ENCODE peak calls at places on chromosomes 16 and 17, in eight cellular contexts. S is left ventricle myocardium inferior, P is mucosa of descending colon, B is cardiac fibroblast, Z is GM23338, D is glutamatergic neuron, O is foreskin fibroblast, G is T follicular helper cell. F is an unnamed sample.

GRCh38 chr16:30519120-30520049 is 7.0 kb downstream of the ZNF768 start:
- DNase-seq in G (no peak), Z (no peak), P (no peak), D (no peak), S (no peak), O (no peak), B (no peak), F (no peak)

GRCh38 chr17:2244545-2245525 is 58.8 kb downstream of the SMG6 start:
- DNase-seq in O (peak), B (peak), D (peak), P (peak), S (peak), G (peak), Z (peak), F (peak)

GRCh38 chr17:64788286-64789060 is 126.4 kb upstream of the SMURF2 start:
- DNase-seq in Z (no peak), P (no peak), G (no peak), B (no peak), S (no peak), D (no peak), O (no peak), F (no peak)

GRCh38 chr17:77322534-77323412 is 182.0 kb downstream of the SEC14L1 start:
- DNase-seq in G (no peak), D (peak), P (peak), Z (no peak), B (peak), O (peak), S (peak), F (peak)

GRCh38 chr17:80811181-80812105 is 180.2 kb upstream of the CHMP6 start:
- DNase-seq in D (no peak), B (no peak), O (no peak), G (no peak), P (no peak), S (no peak), Z (no peak), F (no peak)

GRCh38 chr17:78329263-78330059 is 30.4 kb downstream of the SOCS3 start:
- DNase-seq in S (no peak), Z (no peak), O (peak), B (peak), D (no peak), P (no peak), G (no peak), F (no peak)

GRCh38 chr17:57909548-57909947 is 45.7 kb downstream of the CUEDC1 start:
- DNase-seq in O (no peak), Z (no peak), P (no peak), G (no peak), S (no peak), D (no peak), B (no peak), F (no peak)

GRCh38 chr16:22653876-22654275 is 143.2 kb downstream of the NPIPB5 start:
- DNase-seq in Z (no peak), B (no peak), G (no peak), D (no peak), P (no peak), O (no peak), S (no peak), F (no peak)

GRCh38 chr16:83652898-83653297 is 154.9 kb upstream of the HSBP1 start:
- DNase-seq in O (no peak), B (peak), Z (no peak), S (no peak), D (no peak), P (no peak), G (no peak), F (no peak)

GRCh38 chr16:48462146-48462740 is 77.0 kb upstream of the SIAH1 start:
- DNase-seq in G (no peak), S (no peak), O (no peak), D (no peak), P (no peak), Z (no peak), B (peak), F (no peak)

GRCh38 chr16:30395992-30396560 is 856 bp downstream of the ZNF48 start:
- DNase-seq in P (no peak), B (peak), G (no peak), O (no peak), D (no peak), S (no peak), Z (no peak), F (no peak)

GRCh38 chr17:17970699-17971430 is 1.3 kb downstream of the TOM1L2 start:
- DNase-seq in O (no peak), B (no peak), D (no peak), G (no peak), P (no peak), S (no peak), Z (no peak), F (no peak)

GRCh38 chr16:72590179-72590937 is 418.4 kb upstream of the PMFBP1 start:
- DNase-seq in P (no peak), Z (no peak), D (no peak), G (no peak), S (no peak), B (no peak), O (peak), F (no peak)

GRCh38 chr16:8178271-8178670 is 412.0 kb downstream of the TMEM114 start:
- DNase-seq in P (no peak), O (no peak), D (no peak), B (no peak), Z (no peak), G (no peak), S (no peak), F (no peak)

GRCh38 chr17:21371511-21372081 is 4.6 kb upstream of the KCNJ12 start:
- DNase-seq in Z (no peak), B (no peak), G (no peak), P (no peak), D (no peak), O (no peak), S (no peak), F (no peak)

F was measured in heart right ventricle.